ENCODE peak calls at places on chromosome 13, in five cellular contexts. I is left lung, H is A549, Y is astrocyte, M is OCI-LY7. L is an unnamed sample.

GRCh38 chr13:110913911-110914292 is 967 bp downstream of the ANKRD10 start:
- DNase-seq in I (no peak), H (peak), Y (peak), M (peak), L (peak)

GRCh38 chr13:38398810-38399493 is 49.3 kb downstream of the UFM1 start:
- DNase-seq in I (no peak), H (no peak), Y (peak), M (no peak), L (no peak)

GRCh38 chr13:43764349-43764748 is 22.4 kb downstream of the ENOX1 start:
- DNase-seq in I (no peak), H (no peak), Y (no peak), M (no peak), L (no peak)

GRCh38 chr13:34207334-34207733 is 389.4 kb downstream of the RFC3 start:
- DNase-seq in I (no peak), H (peak), Y (peak), M (no peak), L (peak)

GRCh38 chr13:44575741-44576395 is at the start of gene TSC22D1:
- DNase-seq in I (peak), H (peak), Y (peak), M (peak), L (peak)

GRCh38 chr13:105445793-105446192 is 1089.7 kb downstream of the EFNB2 start:
- DNase-seq in I (no peak), H (no peak), Y (no peak), M (no peak), L (no peak)

GRCh38 chr13:25249001-25249543 is 38.2 kb downstream of the MTMR6 start:
- DNase-seq in I (no peak), H (no peak), Y (peak), M (peak), L (no peak)

GRCh38 chr13:78621086-78621485 is 17.7 kb upstream of the POU4F1 start:
- DNase-seq in I (no peak), H (no peak), Y (no peak), M (no peak), L (no peak)

GRCh38 chr13:45367358-45367757 is 26.4 kb upstream of the TPT1 start:
- DNase-seq in I (peak), H (peak), Y (peak), M (peak), L (peak)

GRCh38 chr13:39945226-39945625 is 289.8 kb downstream of the COG6 start:
- DNase-seq in I (no peak), H (no peak), Y (no peak), M (no peak), L (no peak)

GRCh38 chr13:60331249-60332012 is 65.6 kb upstream of the TDRD3 start:
- DNase-seq in I (no peak), H (no peak), Y (no peak), M (no peak), L (no peak)

GRCh38 chr13:40230833-40231266 is 435.6 kb downstream of the FOXO1 start:
- DNase-seq in I (no peak), H (no peak), Y (peak), M (no peak), L (no peak)

GRCh38 chr13:27853345-27853744 is 61.1 kb downstream of the GSX1 start:
- DNase-seq in I (no peak), H (no peak), Y (no peak), M (no peak), L (no peak)

GRCh38 chr13:85541476-85541875 is 257.7 kb downstream of the SLITRK6 start:
- DNase-seq in I (no peak), H (no peak), Y (no peak), M (peak), L (no peak)

GRCh38 chr13:85536706-85537105 is 262.5 kb downstream of the SLITRK6 start:
- DNase-seq in I (no peak), H (no peak), Y (no peak), M (no peak), L (no peak)

GRCh38 chr13:85543144-85543543 is 256.1 kb downstream of the SLITRK6 start:
- DNase-seq in I (no peak), H (no peak), Y (no peak), M (no peak), L (no peak)

GRCh38 chr13:85535306-85535705 is 263.9 kb downstream of the SLITRK6 start:
- DNase-seq in I (no peak), H (no peak), Y (no peak), M (no peak), L (no peak)

DNA sequence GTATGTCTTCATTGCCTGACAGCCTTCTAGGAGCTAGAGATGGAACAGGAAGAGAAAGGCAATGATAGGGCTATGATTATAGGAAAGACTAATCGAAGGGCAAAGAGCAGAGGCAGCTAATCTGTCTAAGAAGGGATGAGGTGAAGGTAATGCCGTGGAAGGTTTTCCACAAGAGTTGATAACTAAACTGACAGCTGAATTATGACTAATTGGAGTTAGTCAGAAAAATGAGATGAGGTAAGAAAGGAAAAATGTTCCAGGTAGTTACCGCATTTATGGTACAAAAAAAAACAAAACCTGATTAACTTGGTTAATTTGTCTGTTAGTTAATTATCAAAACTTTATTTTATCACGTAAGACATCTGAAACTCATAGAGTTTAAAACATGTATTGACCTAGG is 260.3 kb downstream of the SLITRK6 start:
- DNase-seq in I (no peak), H (no peak), Y (no peak), M (no peak), L (peak)
- H3K27ac ChIP-seq in I (no peak), H (no peak), Y (no peak), M (no peak), L (no peak)

DNA sequence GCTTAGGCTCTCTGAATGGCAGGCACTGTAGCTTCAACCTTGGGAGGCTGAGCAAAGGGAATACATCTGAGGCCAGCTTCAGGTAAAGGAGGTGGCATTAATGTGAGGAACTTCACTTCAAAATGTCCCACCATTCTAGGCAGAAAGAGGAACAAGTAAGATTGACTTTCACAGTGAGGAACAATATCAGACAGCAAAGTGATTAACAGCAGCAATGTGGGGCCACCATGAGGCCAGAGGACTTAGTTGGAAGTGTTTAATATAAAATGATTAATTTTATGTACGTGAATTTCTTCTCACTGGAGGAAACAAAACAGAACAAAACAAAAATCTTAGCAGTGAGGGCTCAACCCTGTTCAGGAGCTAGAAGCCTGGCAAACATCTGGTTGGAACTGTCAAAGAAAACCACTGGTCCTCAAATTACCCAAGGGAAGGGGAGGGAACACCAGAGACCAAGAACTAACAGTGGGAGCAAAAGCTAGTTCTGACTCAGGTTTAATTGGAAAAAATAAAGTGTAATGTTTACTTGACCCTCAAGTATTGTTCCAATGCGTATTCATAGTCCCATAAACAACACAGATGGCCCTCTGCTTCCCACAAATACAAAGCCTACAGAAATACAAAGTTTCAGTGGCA is 43.9 kb upstream of the FRY start:
- DNase-seq in I (no peak), H (no peak), Y (no peak), M (no peak), L (no peak)
- TF ChIP-seq CTCF in I (no peak), H (no peak), Y (no peak), M (no peak), L (no peak)

DNA sequence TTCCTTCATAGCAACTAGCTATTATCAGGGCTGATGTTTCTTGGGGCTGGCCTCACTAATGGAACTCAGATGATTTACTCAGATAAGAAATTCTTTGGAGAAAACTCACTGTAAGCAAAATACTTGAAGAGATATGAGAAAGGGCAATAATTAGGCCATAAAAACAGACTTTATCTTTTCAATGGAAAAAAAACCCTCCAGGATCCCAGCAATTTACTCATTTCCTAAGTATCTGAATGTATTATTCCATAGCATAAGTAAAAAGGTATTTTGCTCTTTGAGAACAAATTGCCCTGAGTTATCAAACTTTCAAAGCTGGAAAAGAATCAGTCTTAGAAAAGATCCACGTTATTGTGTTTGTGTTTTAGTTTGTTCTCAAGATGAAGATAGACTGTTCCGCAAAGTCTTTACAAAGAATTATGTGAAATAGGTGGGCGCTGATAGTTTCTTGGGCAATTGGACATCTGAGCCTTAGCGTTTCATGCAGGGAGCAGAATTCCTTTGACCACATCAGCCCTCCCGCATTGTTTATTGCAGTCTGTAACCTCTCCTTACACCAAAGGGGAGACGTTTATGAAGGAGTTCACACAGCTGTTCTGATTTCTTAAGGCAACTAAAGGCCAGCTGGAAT is 29.1 kb upstream of the CSNK1A1L start:
- DNase-seq in I (no peak), H (no peak), Y (peak), M (no peak), L (no peak)
- H3K27ac ChIP-seq in I (no peak), H (no peak), Y (peak), M (no peak), L (no peak)

GRCh38 chr13:49779721-49780120 is 12.8 kb downstream of the KPNA3 start:
- DNase-seq in I (no peak), H (no peak), Y (no peak), M (no peak), L (no peak)
- TF ChIP-seq CTCF in I (no peak), H (no peak), Y (no peak), M (no peak), L (no peak)

GRCh38 chr13:51717786-51718398 is 86.1 kb downstream of the DHRS12 start:
- DNase-seq in I (no peak), H (no peak), Y (no peak), M (no peak), L (no peak)
- H3K27ac ChIP-seq in I (no peak), H (no peak), Y (no peak), M (no peak), L (no peak)

DNA sequence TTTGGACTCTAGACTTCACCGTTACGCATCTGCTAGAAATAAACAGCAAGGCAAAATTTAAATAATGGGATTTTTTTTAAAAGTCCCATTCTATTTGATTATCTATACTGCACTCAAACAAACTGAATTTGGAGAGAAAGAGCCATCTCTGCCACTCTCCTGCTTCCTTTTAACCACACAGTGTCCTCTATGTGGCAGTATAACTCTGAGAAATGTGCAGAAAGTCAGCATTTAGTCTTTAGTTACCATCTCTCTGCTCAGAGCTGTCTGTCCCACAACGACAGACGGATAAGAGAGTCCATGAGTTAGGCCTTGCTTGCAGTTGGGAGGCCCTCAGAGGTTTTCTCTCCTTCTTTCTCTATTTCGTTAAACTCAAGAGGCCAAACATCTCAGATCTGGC is 21.2 kb downstream of the CCNA1 start:
- DNase-seq in I (no peak), H (no peak), Y (no peak), M (peak), L (no peak)
- TF ChIP-seq CTCF in I (no peak), H (no peak), Y (peak), M (peak), L (no peak)

DNA sequence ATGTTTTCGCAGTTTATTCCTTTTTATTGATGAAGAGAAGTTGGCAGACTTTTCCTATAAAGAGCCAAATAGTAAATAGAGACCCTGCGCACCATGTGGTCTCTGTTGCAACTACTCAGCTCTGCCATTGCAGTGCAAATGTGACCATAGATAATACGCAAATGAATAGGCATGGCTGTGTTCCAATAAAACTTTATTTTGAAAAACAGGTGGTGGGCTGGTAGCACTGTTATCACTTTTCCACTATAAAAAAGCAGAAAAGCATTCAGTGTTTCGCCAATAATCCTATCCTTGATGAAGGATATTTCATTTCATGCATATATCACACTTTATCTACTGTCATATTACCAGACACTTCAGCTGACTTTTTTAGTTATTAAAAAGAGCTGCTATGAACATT is 95.0 kb downstream of the DNAJC3 start:
- DNase-seq in I (no peak), H (no peak), Y (no peak), M (no peak), L (no peak)
- H3K27ac ChIP-seq in I (no peak), H (no peak), Y (no peak), M (no peak), L (no peak)

GRCh38 chr13:51999525-51999924 is 11.7 kb downstream of the ATP7B start:
- DNase-seq in I (no peak), H (no peak), Y (peak), M (no peak), L (no peak)
- TF ChIP-seq CTCF in I (no peak), H (no peak), Y (no peak), M (no peak), L (no peak)

GRCh38 chr13:77536358-77536757 is 852 bp downstream of the SCEL start:
- DNase-seq in I (no peak), H (no peak), Y (no peak), M (no peak), L (no peak)
- H3K27ac ChIP-seq in I (peak), H (no peak), Y (no peak), M (no peak), L (no peak)

GRCh38 chr13:50805805-50806204 is 37.7 kb downstream of the DLEU7 start:
- DNase-seq in I (no peak), H (no peak), Y (peak), M (peak), L (no peak)
- TF ChIP-seq CTCF in I (no peak), H (no peak), Y (no peak), M (peak), L (no peak)